ENCODE peak calls at places on chromosomes 5 and 9, in seven cellular contexts. One of them, this sample, is unnamed. For H3K4me1, the result is how much of the 10 kb centered on the place peaks cover.

GRCh38 chr5:105508519-105508918 is 1945.9 kb upstream of the NUDT12 start:
- DNase-seq in H9: no peak
- DNase-seq in neuronal stem cell: no peak
- DNase-seq in H1: no peak
- DNase-seq in mesendoderm: no peak
- DNase-seq in mesenchymal stem cell: peak
- DNase-seq in trophoblast cell: no peak
- DNase-seq in this sample: peak

GRCh38 chr9:137987244-137988030 is 109.9 kb downstream of the CACNA1B start:
- DNase-seq in H1: peak
- DNase-seq in trophoblast cell: peak
- DNase-seq in mesenchymal stem cell: no peak
- DNase-seq in neuronal stem cell: no peak
- DNase-seq in H9: no peak
- DNase-seq in mesendoderm: peak
- DNase-seq in this sample: no peak

GRCh38 chr5:39399135-39400036 is 25.4 kb downstream of the DAB2 start:
- DNase-seq in H1: no peak
- DNase-seq in mesenchymal stem cell: peak
- DNase-seq in H9: no peak
- DNase-seq in trophoblast cell: peak
- DNase-seq in mesendoderm: peak
- DNase-seq in neuronal stem cell: no peak
- DNase-seq in this sample: peak

GRCh38 chr5:142326480-142326938 is 1.7 kb upstream of the SPRY4 start:
- DNase-seq in H9: no peak
- DNase-seq in neuronal stem cell: no peak
- DNase-seq in mesendoderm: no peak
- DNase-seq in trophoblast cell: no peak
- DNase-seq in mesenchymal stem cell: no peak
- DNase-seq in H1: no peak
- DNase-seq in this sample: no peak

GRCh38 chr9:107484117-107484723 is 5.3 kb downstream of the KLF4 start:
- DNase-seq in neuronal stem cell: peak
- DNase-seq in mesenchymal stem cell: peak
- DNase-seq in mesendoderm: peak
- DNase-seq in H1: no peak
- DNase-seq in trophoblast cell: peak
- DNase-seq in H9: no peak
- DNase-seq in this sample: peak

GRCh38 chr5:154415114-154415513 is 30.7 kb upstream of the SAP30L start:
- DNase-seq in neuronal stem cell: no peak
- DNase-seq in H9: no peak
- DNase-seq in mesendoderm: no peak
- DNase-seq in H1: no peak
- DNase-seq in mesenchymal stem cell: no peak
- DNase-seq in trophoblast cell: no peak
- DNase-seq in this sample: no peak

GRCh38 chr9:69527454-69527853 is 144.7 kb downstream of the APBA1 start:
- DNase-seq in H9: no peak
- DNase-seq in neuronal stem cell: no peak
- DNase-seq in mesendoderm: no peak
- DNase-seq in mesenchymal stem cell: no peak
- DNase-seq in trophoblast cell: no peak
- DNase-seq in H1: no peak
- DNase-seq in this sample: no peak

GRCh38 chr5:68379275-68380026 is 163.9 kb downstream of the PIK3R1 start:
- DNase-seq in mesendoderm: no peak
- DNase-seq in H9: no peak
- DNase-seq in neuronal stem cell: no peak
- DNase-seq in mesenchymal stem cell: no peak
- DNase-seq in trophoblast cell: no peak
- DNase-seq in H1: no peak
- DNase-seq in this sample: no peak

GRCh38 chr5:54769746-54770145 is 215.6 kb downstream of the ESM1 start:
- DNase-seq in neuronal stem cell: no peak
- DNase-seq in H9: no peak
- DNase-seq in mesenchymal stem cell: no peak
- DNase-seq in trophoblast cell: peak
- DNase-seq in H1: no peak
- DNase-seq in mesendoderm: no peak
- DNase-seq in this sample: no peak

GRCh38 chr5:124783794-124784193 is 37.4 kb upstream of the ZNF608 start:
- DNase-seq in mesendoderm: no peak
- DNase-seq in H9: no peak
- DNase-seq in mesenchymal stem cell: no peak
- DNase-seq in trophoblast cell: peak
- DNase-seq in H1: no peak
- DNase-seq in neuronal stem cell: no peak
- DNase-seq in this sample: peak

GRCh38 chr5:136123236-136123768 is 9.3 kb upstream of the SMAD5 start:
- DNase-seq in H9: no peak
- DNase-seq in H1: no peak
- DNase-seq in mesenchymal stem cell: no peak
- DNase-seq in trophoblast cell: no peak
- DNase-seq in neuronal stem cell: no peak
- DNase-seq in mesendoderm: no peak
- DNase-seq in this sample: peak

GRCh38 chr9:110835859-110836271 is 167.3 kb downstream of the MUSK start:
- DNase-seq in mesenchymal stem cell: peak
- DNase-seq in neuronal stem cell: no peak
- DNase-seq in mesendoderm: no peak
- DNase-seq in H9: no peak
- DNase-seq in trophoblast cell: no peak
- DNase-seq in H1: no peak
- DNase-seq in this sample: peak

GRCh38 chr5:37876926-37877325 is 37.1 kb upstream of the GDNF start:
- DNase-seq in trophoblast cell: no peak
- DNase-seq in H9: no peak
- DNase-seq in mesenchymal stem cell: no peak
- DNase-seq in neuronal stem cell: no peak
- DNase-seq in mesendoderm: no peak
- DNase-seq in H1: no peak
- DNase-seq in this sample: no peak

GRCh38 chr5:174571662-174572397 is 152.6 kb upstream of the MSX2 start:
- DNase-seq in H1: no peak
- DNase-seq in mesendoderm: peak
- DNase-seq in neuronal stem cell: no peak
- DNase-seq in trophoblast cell: peak
- DNase-seq in H9: peak
- DNase-seq in mesenchymal stem cell: peak
- DNase-seq in this sample: peak

GRCh38 chr9:69379250-69379982 is 54.4 kb downstream of the ENTREP1 start:
- DNase-seq in trophoblast cell: peak
- DNase-seq in mesendoderm: peak
- DNase-seq in H9: no peak
- DNase-seq in neuronal stem cell: no peak
- DNase-seq in mesenchymal stem cell: peak
- DNase-seq in H1: no peak
- DNase-seq in this sample: peak

GRCh38 chr5:129771058-129771838 is 23.4 kb downstream of the MINAR2 start:
- DNase-seq in mesenchymal stem cell: peak
- DNase-seq in mesendoderm: peak
- DNase-seq in neuronal stem cell: peak
- DNase-seq in H1: peak
- DNase-seq in trophoblast cell: peak
- DNase-seq in H9: peak
- DNase-seq in this sample: peak

GRCh38 chr9:133890583-133890982 is 101.5 kb downstream of the VAV2 start:
- DNase-seq in mesendoderm: no peak
- DNase-seq in trophoblast cell: no peak
- DNase-seq in H9: no peak
- DNase-seq in neuronal stem cell: no peak
- DNase-seq in H1: no peak
- DNase-seq in mesenchymal stem cell: no peak
- DNase-seq in this sample: no peak

GRCh38 chr9:133891741-133892140 is 100.4 kb downstream of the VAV2 start:
- DNase-seq in trophoblast cell: no peak
- DNase-seq in neuronal stem cell: no peak
- DNase-seq in mesenchymal stem cell: no peak
- DNase-seq in mesendoderm: no peak
- DNase-seq in H9: no peak
- DNase-seq in H1: no peak
- DNase-seq in this sample: no peak

GRCh38 chr9:133894377-133895321 is 97.5 kb downstream of the VAV2 start:
- DNase-seq in mesendoderm: no peak
- DNase-seq in trophoblast cell: no peak
- DNase-seq in H9: no peak
- DNase-seq in mesenchymal stem cell: no peak
- DNase-seq in neuronal stem cell: no peak
- DNase-seq in H1: peak
- DNase-seq in this sample: no peak

GRCh38 chr9:133893191-133893994 is 98.7 kb downstream of the VAV2 start:
- DNase-seq in neuronal stem cell: no peak
- DNase-seq in mesendoderm: no peak
- DNase-seq in H9: no peak
- DNase-seq in trophoblast cell: no peak
- DNase-seq in H1: peak
- DNase-seq in mesenchymal stem cell: no peak
- DNase-seq in this sample: no peak

GRCh38 chr9:133892193-133892920 is 99.8 kb downstream of the VAV2 start:
- DNase-seq in H1: peak
- DNase-seq in mesenchymal stem cell: no peak
- DNase-seq in mesendoderm: no peak
- DNase-seq in neuronal stem cell: no peak
- DNase-seq in H9: no peak
- DNase-seq in trophoblast cell: no peak
- DNase-seq in this sample: no peak
- H2AK5ac ChIP-seq in H1: no peak
- H2AK5ac ChIP-seq in mesenchymal stem cell: no peak
- H2AK5ac ChIP-seq in mesendoderm: no peak
- H2AK5ac ChIP-seq in neuronal stem cell: peak
- H2AK5ac ChIP-seq in H9: no peak
- H2AK5ac ChIP-seq in trophoblast cell: no peak
- H2AK5ac ChIP-seq in this sample: no peak

GRCh38 chr9:127810378-127811187 is 7.9 kb downstream of the FPGS start:
- DNase-seq in mesendoderm: no peak
- DNase-seq in neuronal stem cell: no peak
- DNase-seq in H9: no peak
- DNase-seq in trophoblast cell: no peak
- DNase-seq in mesenchymal stem cell: no peak
- DNase-seq in H1: no peak
- DNase-seq in this sample: no peak

GRCh38 chr9:127809562-127810377 is 7.1 kb downstream of the FPGS start:
- DNase-seq in H9: peak
- DNase-seq in neuronal stem cell: peak
- DNase-seq in H1: peak
- DNase-seq in trophoblast cell: peak
- DNase-seq in mesendoderm: peak
- DNase-seq in mesenchymal stem cell: no peak
- DNase-seq in this sample: no peak

GRCh38 chr9:127809002-127809561 is 6.4 kb downstream of the FPGS start:
- DNase-seq in H1: no peak
- DNase-seq in mesendoderm: peak
- DNase-seq in mesenchymal stem cell: no peak
- DNase-seq in neuronal stem cell: no peak
- DNase-seq in trophoblast cell: no peak
- DNase-seq in H9: no peak
- DNase-seq in this sample: no peak

GRCh38 chr9:127806871-127807270 is 4.2 kb downstream of the FPGS start:
- DNase-seq in H1: no peak
- DNase-seq in trophoblast cell: no peak
- DNase-seq in neuronal stem cell: no peak
- DNase-seq in mesendoderm: no peak
- DNase-seq in mesenchymal stem cell: no peak
- DNase-seq in H9: no peak
- DNase-seq in this sample: no peak

DNA sequence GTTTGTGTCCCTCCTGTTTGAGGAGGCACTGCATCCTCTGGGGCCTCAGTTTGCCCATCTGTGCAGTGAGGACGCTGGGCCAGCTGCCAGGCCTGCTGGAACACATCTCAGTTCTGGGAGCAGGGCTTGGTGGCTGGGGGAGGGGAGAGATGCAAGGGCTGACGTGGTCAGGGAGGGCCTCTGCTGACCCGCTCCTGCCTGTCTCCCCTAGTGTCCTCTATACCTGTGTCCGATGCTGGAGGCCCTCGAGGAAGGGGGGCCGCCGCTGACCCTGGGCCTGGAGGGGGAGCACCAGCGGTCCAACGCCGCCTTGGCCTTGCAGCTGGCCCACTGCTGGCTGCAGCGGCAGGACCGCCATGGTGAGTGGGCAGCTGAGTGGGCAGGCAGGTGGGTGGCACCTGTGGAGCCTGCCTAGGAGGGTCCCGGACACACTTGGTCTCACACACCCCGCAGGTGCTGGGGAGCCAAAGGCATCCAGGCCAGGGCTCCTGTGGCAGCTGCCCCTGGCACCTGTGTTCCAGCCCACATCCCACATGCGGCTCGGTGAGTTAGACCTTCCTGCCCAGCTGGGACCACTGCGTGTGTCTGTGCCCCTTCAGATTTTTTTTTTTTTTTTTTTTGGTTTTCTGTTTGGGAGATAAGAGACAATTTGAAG is 5.8 kb downstream of the FPGS start:
- DNase-seq in mesendoderm: no peak
- DNase-seq in trophoblast cell: no peak
- DNase-seq in H1: no peak
- DNase-seq in H9: no peak
- DNase-seq in mesenchymal stem cell: no peak
- DNase-seq in neuronal stem cell: no peak
- DNase-seq in this sample: no peak
- H3K4me1 ChIP-seq in mesendoderm: under half
- H3K4me1 ChIP-seq in trophoblast cell: under half
- H3K4me1 ChIP-seq in H1: under half
- H3K4me1 ChIP-seq in H9: under half
- H3K4me1 ChIP-seq in mesenchymal stem cell: under half
- H3K4me1 ChIP-seq in neuronal stem cell: under half
- H3K4me1 ChIP-seq in this sample: under half

GRCh38 chr5:44300551-44300950 is 88.7 kb downstream of the FGF10 start:
- DNase-seq in H1: no peak
- DNase-seq in mesendoderm: no peak
- DNase-seq in mesenchymal stem cell: no peak
- DNase-seq in H9: no peak
- DNase-seq in neuronal stem cell: no peak
- DNase-seq in trophoblast cell: no peak
- DNase-seq in this sample: no peak
- H2AK5ac ChIP-seq in H1: no peak
- H2AK5ac ChIP-seq in mesendoderm: no peak
- H2AK5ac ChIP-seq in mesenchymal stem cell: no peak
- H2AK5ac ChIP-seq in H9: no peak
- H2AK5ac ChIP-seq in neuronal stem cell: no peak
- H2AK5ac ChIP-seq in trophoblast cell: no peak
- H2AK5ac ChIP-seq in this sample: no peak

DNA sequence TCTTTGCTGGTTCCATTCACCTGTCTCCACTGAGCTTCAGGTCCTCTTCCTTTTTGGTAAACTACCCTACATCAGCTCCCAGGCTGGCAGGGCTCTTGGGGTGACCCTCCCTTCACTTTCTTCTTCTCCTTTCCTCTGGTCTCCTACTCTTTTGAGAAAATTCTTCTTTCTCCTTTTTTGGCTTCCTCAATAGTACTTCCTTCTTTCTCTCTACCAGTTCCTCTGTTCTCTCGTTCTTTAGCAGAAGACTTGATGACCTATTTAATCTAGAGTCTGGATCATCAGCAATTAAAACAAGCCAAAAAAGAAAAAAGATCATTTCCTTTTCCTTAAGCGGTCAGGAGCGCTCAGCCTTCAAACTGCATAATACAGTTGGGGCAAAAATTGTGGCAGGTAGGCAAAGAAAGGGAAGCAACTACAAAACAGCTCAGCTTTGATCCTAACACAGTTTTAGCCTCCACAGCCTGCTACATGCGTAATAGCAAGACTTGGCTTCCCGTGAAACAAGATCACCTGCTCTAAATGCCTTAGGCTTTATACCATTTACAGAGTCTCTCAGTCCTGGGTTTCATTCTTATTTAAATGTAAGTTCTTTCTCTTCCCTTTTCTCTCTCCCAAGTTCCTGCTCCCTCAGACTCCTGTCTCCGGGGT is 14.0 kb upstream of the GSN start:
- DNase-seq in trophoblast cell: no peak
- DNase-seq in mesenchymal stem cell: no peak
- DNase-seq in neuronal stem cell: no peak
- DNase-seq in H1: no peak
- DNase-seq in H9: no peak
- DNase-seq in mesendoderm: peak
- DNase-seq in this sample: no peak
- H3K4me1 ChIP-seq in trophoblast cell: under half
- H3K4me1 ChIP-seq in mesenchymal stem cell: under half
- H3K4me1 ChIP-seq in neuronal stem cell: under half
- H3K4me1 ChIP-seq in H1: under half
- H3K4me1 ChIP-seq in H9: under half
- H3K4me1 ChIP-seq in mesendoderm: under half
- H3K4me1 ChIP-seq in this sample: under half